ENCODE peak calls at places on chromosomes 12 and 14, in eight cellular contexts. E is AG20443, T is fibroblast of pulmonary artery, A is ELR, Y is kidney glomerular epithelial cell, H is left cardiac atrium, Q is dermis blood vessel endothelial cell, G is NCI-H460. F is an unnamed sample.

GRCh38 chr12:72330291-72330690 is 58.1 kb downstream of the TRHDE start:
- DNase-seq in E (peak), T (no peak), A (peak), Y (peak), H (no peak), Q (no peak), G (no peak), F (no peak)

GRCh38 chr12:49622501-49623141 is 740 bp upstream of the PRPF40B start:
- DNase-seq in E (peak), T (no peak), A (peak), Y (peak), H (no peak), Q (no peak), G (no peak), F (no peak)

GRCh38 chr12:50285253-50285652 is 1.9 kb upstream of the LIMA1 start:
- DNase-seq in E (no peak), T (no peak), A (no peak), Y (no peak), H (no peak), Q (no peak), G (no peak), F (no peak)

GRCh38 chr12:132557291-132557968 is 53.0 kb downstream of the LRCOL1 start:
- DNase-seq in E (no peak), T (no peak), A (no peak), Y (no peak), H (no peak), Q (no peak), G (no peak), F (no peak)

GRCh38 chr12:6200266-6201198 is at the start of gene CD9:
- DNase-seq in E (peak), T (peak), A (peak), Y (no peak), H (peak), Q (peak), G (peak), F (peak)

GRCh38 chr12:12537421-12537820 is 25.2 kb downstream of the DUSP16 start:
- DNase-seq in E (no peak), T (no peak), A (no peak), Y (no peak), H (no peak), Q (no peak), G (no peak), F (no peak)

GRCh38 chr12:14256139-14256538 is 109.3 kb upstream of the ATF7IP start:
- DNase-seq in E (no peak), T (peak), A (peak), Y (no peak), H (no peak), Q (peak), G (no peak), F (peak)

GRCh38 chr14:104280902-104281767 is 142.7 kb downstream of the KIF26A start:
- DNase-seq in E (no peak), T (no peak), A (no peak), Y (no peak), H (no peak), Q (no peak), G (no peak), F (no peak)

GRCh38 chr12:62834971-62835547 is 99.9 kb downstream of the PPM1H start:
- DNase-seq in E (no peak), T (peak), A (peak), Y (peak), H (no peak), Q (peak), G (peak), F (no peak)

GRCh38 chr12:52018448-52019122 is 11.8 kb downstream of the TAMALIN start:
- DNase-seq in E (no peak), T (no peak), A (no peak), Y (no peak), H (peak), Q (no peak), G (no peak), F (no peak)

GRCh38 chr14:94544726-94545125 is 16.5 kb upstream of the SERPINA4 start:
- DNase-seq in E (no peak), T (no peak), A (no peak), Y (no peak), H (no peak), Q (no peak), G (no peak), F (no peak)

GRCh38 chr12:51828951-51829581 is 19.5 kb downstream of the FIGNL2 start:
- DNase-seq in E (no peak), T (no peak), A (no peak), Y (no peak), H (no peak), Q (no peak), G (no peak), F (no peak)

GRCh38 chr14:90924618-90925345 is 108.6 kb upstream of the TTC7B start:
- DNase-seq in E (no peak), T (peak), A (no peak), Y (no peak), H (no peak), Q (no peak), G (no peak), F (no peak)

GRCh38 chr14:93926873-93927571 is at the start of gene FAM181A:
- DNase-seq in E (no peak), T (no peak), A (no peak), Y (no peak), H (no peak), Q (no peak), G (no peak), F (no peak)

GRCh38 chr14:65751510-65751909 is 339.0 kb downstream of the FUT8 start:
- DNase-seq in E (no peak), T (no peak), A (no peak), Y (no peak), H (no peak), Q (no peak), G (no peak), F (no peak)

GRCh38 chr12:38588618-38589309 is 272.2 kb downstream of the ALG10B start:
- DNase-seq in E (no peak), T (peak), A (no peak), Y (peak), H (no peak), Q (no peak), G (no peak), F (no peak)

GRCh38 chr14:61585598-61586538 is 109.4 kb upstream of the HIF1A start:
- DNase-seq in E (peak), T (peak), A (peak), Y (no peak), H (peak), Q (peak), G (no peak), F (peak)

GRCh38 chr14:69547701-69548348 is 26.8 kb downstream of the CCDC177 start:
- DNase-seq in E (peak), T (peak), A (peak), Y (peak), H (no peak), Q (peak), G (no peak), F (no peak)

GRCh38 chr12:86683568-86683991 is 427.4 kb upstream of the MGAT4C start:
- DNase-seq in E (no peak), T (peak), A (peak), Y (no peak), H (no peak), Q (no peak), G (no peak), F (no peak)

GRCh38 chr14:67579636-67580035 is 20.4 kb downstream of the PIGH start:
- DNase-seq in E (no peak), T (no peak), A (no peak), Y (no peak), H (no peak), Q (no peak), G (no peak), F (no peak)

GRCh38 chr12:77796775-77797174 is 33.9 kb upstream of the NAV3 start:
- DNase-seq in E (no peak), T (peak), A (peak), Y (peak), H (no peak), Q (peak), G (no peak), F (peak)